ENCODE peak calls at places on chromosomes 2 and 18, in nine cellular contexts. One of them, this sample, is unnamed.

GRCh38 chr2:193670478-193670877 is 1475.7 kb upstream of the TMEFF2 start:
- ATAC-seq in RWPE2: no peak
- ATAC-seq in heart left ventricle: no peak
- ATAC-seq in naive thymus-derived CD8-positive, alpha-beta T cell: no peak
- ATAC-seq in gastrocnemius medialis: no peak
- ATAC-seq in gastroesophageal sphincter: no peak
- ATAC-seq in natural killer cell: no peak
- ATAC-seq in Right ventricle myocardium superior: no peak
- ATAC-seq in Right ventricle myocardium inferior: no peak
- ATAC-seq in this sample: no peak

GRCh38 chr2:96771792-96772618 is 11.3 kb downstream of the CNNM4 start:
- ATAC-seq in RWPE2: peak
- ATAC-seq in heart left ventricle: no peak
- ATAC-seq in naive thymus-derived CD8-positive, alpha-beta T cell: no peak
- ATAC-seq in gastrocnemius medialis: no peak
- ATAC-seq in gastroesophageal sphincter: no peak
- ATAC-seq in natural killer cell: no peak
- ATAC-seq in Right ventricle myocardium superior: no peak
- ATAC-seq in Right ventricle myocardium inferior: no peak
- ATAC-seq in this sample: no peak

GRCh38 chr2:175880-176800 is 87.7 kb downstream of the SH3YL1 start:
- ATAC-seq in RWPE2: no peak
- ATAC-seq in heart left ventricle: no peak
- ATAC-seq in naive thymus-derived CD8-positive, alpha-beta T cell: peak
- ATAC-seq in gastrocnemius medialis: no peak
- ATAC-seq in gastroesophageal sphincter: no peak
- ATAC-seq in natural killer cell: peak
- ATAC-seq in Right ventricle myocardium superior: no peak
- ATAC-seq in Right ventricle myocardium inferior: no peak
- ATAC-seq in this sample: peak

GRCh38 chr2:216015722-216016464 is 2.5 kb upstream of the MREG start:
- ATAC-seq in RWPE2: no peak
- ATAC-seq in heart left ventricle: no peak
- ATAC-seq in naive thymus-derived CD8-positive, alpha-beta T cell: peak
- ATAC-seq in gastrocnemius medialis: no peak
- ATAC-seq in gastroesophageal sphincter: no peak
- ATAC-seq in natural killer cell: peak
- ATAC-seq in Right ventricle myocardium superior: no peak
- ATAC-seq in Right ventricle myocardium inferior: no peak
- ATAC-seq in this sample: peak

GRCh38 chr2:75326645-75327044 is 127.3 kb upstream of the TACR1 start:
- ATAC-seq in RWPE2: no peak
- ATAC-seq in heart left ventricle: no peak
- ATAC-seq in naive thymus-derived CD8-positive, alpha-beta T cell: no peak
- ATAC-seq in gastrocnemius medialis: no peak
- ATAC-seq in gastroesophageal sphincter: no peak
- ATAC-seq in natural killer cell: no peak
- ATAC-seq in Right ventricle myocardium superior: no peak
- ATAC-seq in Right ventricle myocardium inferior: no peak
- ATAC-seq in this sample: no peak

GRCh38 chr2:60297296-60298010 is 256.0 kb downstream of the BCL11A start:
- ATAC-seq in RWPE2: no peak
- ATAC-seq in heart left ventricle: no peak
- ATAC-seq in naive thymus-derived CD8-positive, alpha-beta T cell: no peak
- ATAC-seq in gastrocnemius medialis: no peak
- ATAC-seq in gastroesophageal sphincter: no peak
- ATAC-seq in natural killer cell: peak
- ATAC-seq in Right ventricle myocardium superior: peak
- ATAC-seq in Right ventricle myocardium inferior: peak
- ATAC-seq in this sample: no peak

GRCh38 chr2:124776332-124776731 is 751.2 kb downstream of the CNTNAP5 start:
- ATAC-seq in RWPE2: no peak
- ATAC-seq in heart left ventricle: no peak
- ATAC-seq in naive thymus-derived CD8-positive, alpha-beta T cell: no peak
- ATAC-seq in gastrocnemius medialis: no peak
- ATAC-seq in gastroesophageal sphincter: no peak
- ATAC-seq in natural killer cell: no peak
- ATAC-seq in Right ventricle myocardium superior: no peak
- ATAC-seq in Right ventricle myocardium inferior: no peak
- ATAC-seq in this sample: no peak

GRCh38 chr2:158011055-158011771 is 90.5 kb upstream of the UPP2 start:
- ATAC-seq in RWPE2: peak
- ATAC-seq in heart left ventricle: no peak
- ATAC-seq in naive thymus-derived CD8-positive, alpha-beta T cell: no peak
- ATAC-seq in gastrocnemius medialis: no peak
- ATAC-seq in gastroesophageal sphincter: no peak
- ATAC-seq in natural killer cell: no peak
- ATAC-seq in Right ventricle myocardium superior: no peak
- ATAC-seq in Right ventricle myocardium inferior: no peak
- ATAC-seq in this sample: no peak

GRCh38 chr18:48955528-48956261 is 4.9 kb upstream of the SMAD7 start:
- ATAC-seq in RWPE2: peak
- ATAC-seq in heart left ventricle: peak
- ATAC-seq in naive thymus-derived CD8-positive, alpha-beta T cell: no peak
- ATAC-seq in gastrocnemius medialis: peak
- ATAC-seq in gastroesophageal sphincter: peak
- ATAC-seq in natural killer cell: no peak
- ATAC-seq in Right ventricle myocardium superior: no peak
- ATAC-seq in Right ventricle myocardium inferior: no peak
- ATAC-seq in this sample: no peak

GRCh38 chr2:85015653-85016360 is 44.8 kb downstream of the KCMF1 start:
- ATAC-seq in RWPE2: no peak
- ATAC-seq in heart left ventricle: no peak
- ATAC-seq in naive thymus-derived CD8-positive, alpha-beta T cell: no peak
- ATAC-seq in gastrocnemius medialis: no peak
- ATAC-seq in gastroesophageal sphincter: no peak
- ATAC-seq in natural killer cell: no peak
- ATAC-seq in Right ventricle myocardium superior: no peak
- ATAC-seq in Right ventricle myocardium inferior: no peak
- ATAC-seq in this sample: peak

GRCh38 chr2:130824492-130825061 is 12.1 kb upstream of the ARHGEF4 start:
- ATAC-seq in RWPE2: peak
- ATAC-seq in heart left ventricle: no peak
- ATAC-seq in naive thymus-derived CD8-positive, alpha-beta T cell: peak
- ATAC-seq in gastrocnemius medialis: no peak
- ATAC-seq in gastroesophageal sphincter: no peak
- ATAC-seq in natural killer cell: peak
- ATAC-seq in Right ventricle myocardium superior: no peak
- ATAC-seq in Right ventricle myocardium inferior: no peak
- ATAC-seq in this sample: peak

GRCh38 chr2:164675698-164676097 is 54.4 kb upstream of the GRB14 start:
- ATAC-seq in RWPE2: no peak
- ATAC-seq in heart left ventricle: peak
- ATAC-seq in naive thymus-derived CD8-positive, alpha-beta T cell: no peak
- ATAC-seq in gastrocnemius medialis: no peak
- ATAC-seq in gastroesophageal sphincter: no peak
- ATAC-seq in natural killer cell: no peak
- ATAC-seq in Right ventricle myocardium superior: peak
- ATAC-seq in Right ventricle myocardium inferior: peak
- ATAC-seq in this sample: no peak

GRCh38 chr2:64192080-64192479 is 47.9 kb upstream of the PELI1 start:
- ATAC-seq in RWPE2: no peak
- ATAC-seq in heart left ventricle: peak
- ATAC-seq in naive thymus-derived CD8-positive, alpha-beta T cell: no peak
- ATAC-seq in gastrocnemius medialis: no peak
- ATAC-seq in gastroesophageal sphincter: peak
- ATAC-seq in natural killer cell: peak
- ATAC-seq in Right ventricle myocardium superior: peak
- ATAC-seq in Right ventricle myocardium inferior: peak
- ATAC-seq in this sample: no peak

GRCh38 chr2:108579631-108580030 is 45.4 kb downstream of the LIMS1 start:
- ATAC-seq in RWPE2: no peak
- ATAC-seq in heart left ventricle: peak
- ATAC-seq in naive thymus-derived CD8-positive, alpha-beta T cell: no peak
- ATAC-seq in gastrocnemius medialis: peak
- ATAC-seq in gastroesophageal sphincter: peak
- ATAC-seq in natural killer cell: no peak
- ATAC-seq in Right ventricle myocardium superior: peak
- ATAC-seq in Right ventricle myocardium inferior: peak
- ATAC-seq in this sample: no peak

This sample was measured in activated CD4-positive, CD25-positive, alpha-beta regulatory T cell treated with anti-CD3 and anti-CD28 coated beads, Interleukin-2, amount 50 U/mL, for 24 hours.